ENCODE peak calls at places on chromosomes 12 and 14, in nine cellular contexts. U is CD4-positive, CD25-positive, alpha-beta regulatory T cell; S is left ventricle myocardium inferior; W is PC-9; V is adrenal gland; B is A549; L is CD8-positive, alpha-beta T cell; Q is cardiac muscle cell; K is left lung. Y is an unnamed sample. For H3K9me3, the result is how much of the 10 kb centered on the place peaks cover.

GRCh38 chr12:120110550-120111501 is 5.7 kb downstream of the RAB35 start:
- DNase-seq in U (peak), S (peak), W (no peak), V (peak), B (no peak), L (peak), Q (no peak), K (peak), Y (no peak)

GRCh38 chr12:115030017-115030416 is 346.0 kb upstream of the TBX3 start:
- DNase-seq in U (no peak), S (no peak), W (no peak), V (no peak), B (no peak), L (no peak), Q (no peak), K (no peak), Y (no peak)

GRCh38 chr14:91888641-91889476 is 21.5 kb upstream of the TC2N start:
- DNase-seq in U (no peak), S (no peak), W (no peak), V (no peak), B (no peak), L (no peak), Q (no peak), K (no peak), Y (no peak)

GRCh38 chr12:122850048-122850445 is 14.8 kb downstream of the HIP1R start:
- DNase-seq in U (no peak), S (no peak), W (no peak), V (no peak), B (no peak), L (no peak), Q (no peak), K (no peak), Y (no peak)

GRCh38 chr12:6367969-6368892 is 7.1 kb downstream of the SCNN1A start:
- DNase-seq in U (no peak), S (no peak), W (no peak), V (no peak), B (no peak), L (no peak), Q (no peak), K (no peak), Y (no peak)

GRCh38 chr14:21063479-21063878 is 5.9 kb downstream of the RNASE8 start:
- DNase-seq in U (no peak), S (no peak), W (no peak), V (peak), B (no peak), L (no peak), Q (no peak), K (no peak), Y (no peak)

GRCh38 chr14:67335781-67336180 is 23.8 kb downstream of the ATP6V1D start:
- DNase-seq in U (peak), S (no peak), W (no peak), V (no peak), B (peak), L (no peak), Q (peak), K (no peak), Y (no peak)

GRCh38 chr12:13230500-13230899 is 34.0 kb downstream of the EMP1 start:
- DNase-seq in U (no peak), S (no peak), W (no peak), V (no peak), B (no peak), L (no peak), Q (no peak), K (no peak), Y (no peak)

GRCh38 chr12:106954462-106955376 is 988 bp upstream of the TMEM263 start:
- DNase-seq in U (no peak), S (peak), W (no peak), V (peak), B (no peak), L (peak), Q (no peak), K (peak), Y (no peak)

GRCh38 chr14:98143566-98143965 is 1128.4 kb downstream of the BCL11B start:
- DNase-seq in U (no peak), S (no peak), W (no peak), V (no peak), B (no peak), L (no peak), Q (no peak), K (no peak), Y (no peak)

GRCh38 chr12:86249856-86250255 is 6.3 kb downstream of the MGAT4C start:
- DNase-seq in U (no peak), S (no peak), W (no peak), V (no peak), B (no peak), L (no peak), Q (no peak), K (no peak), Y (no peak)

GRCh38 chr12:53743277-53744129 is 8.3 kb downstream of the CISTR start:
- DNase-seq in U (peak), S (no peak), W (peak), V (peak), B (peak), L (peak), Q (peak), K (peak), Y (peak)

GRCh38 chr12:6849427-6849826 is 1.7 kb downstream of the CDCA3 start:
- DNase-seq in U (no peak), S (no peak), W (no peak), V (no peak), B (no peak), L (no peak), Q (no peak), K (no peak), Y (no peak)

GRCh38 chr12:3303410-3304136 is 187.4 kb upstream of the PRMT8 start:
- DNase-seq in U (no peak), S (no peak), W (no peak), V (no peak), B (no peak), L (no peak), Q (peak), K (no peak), Y (no peak)

GRCh38 chr12:110565919-110566871 is 16.9 kb downstream of the PPTC7 start:
- DNase-seq in U (no peak), S (no peak), W (peak), V (no peak), B (no peak), L (no peak), Q (no peak), K (no peak), Y (peak)

GRCh38 chr12:116039081-116039480 is 238.4 kb downstream of the MED13L start:
- DNase-seq in U (no peak), S (no peak), W (no peak), V (no peak), B (no peak), L (no peak), Q (no peak), K (no peak), Y (no peak)

GRCh38 chr12:16243487-16244412 is 33.7 kb downstream of the SLC15A5 start:
- DNase-seq in U (no peak), S (no peak), W (no peak), V (no peak), B (no peak), L (no peak), Q (no peak), K (no peak), Y (no peak)

GRCh38 chr12:26125451-26126339 is 858 bp upstream of the BHLHE41 start:
- DNase-seq in U (peak), S (peak), W (peak), V (peak), B (peak), L (no peak), Q (peak), K (peak), Y (peak)

GRCh38 chr12:131684015-131684725 is 26.7 kb upstream of the SFSWAP start:
- DNase-seq in U (no peak), S (no peak), W (no peak), V (peak), B (no peak), L (no peak), Q (no peak), K (no peak), Y (no peak)

GRCh38 chr12:4866288-4866687 is 43.4 kb upstream of the KCNA1 start:
- DNase-seq in U (no peak), S (no peak), W (no peak), V (no peak), B (no peak), L (no peak), Q (no peak), K (no peak), Y (no peak)

GRCh38 chr14:86777950-86778602 is 1214.9 kb downstream of the GALC start:
- DNase-seq in U (no peak), S (no peak), W (no peak), V (no peak), B (no peak), L (no peak), Q (no peak), K (no peak), Y (no peak)

GRCh38 chr14:65840118-65840751 is 427.7 kb downstream of the FUT8 start:
- DNase-seq in U (no peak), S (no peak), W (no peak), V (no peak), B (no peak), L (no peak), Q (peak), K (peak), Y (no peak)

GRCh38 chr14:69980457-69981414 is 101.5 kb downstream of the SMOC1 start:
- DNase-seq in U (no peak), S (no peak), W (no peak), V (no peak), B (no peak), L (no peak), Q (no peak), K (no peak), Y (no peak)

GRCh38 chr14:102980409-102980810 is 57.9 kb downstream of the AMN start:
- DNase-seq in U (no peak), S (no peak), W (no peak), V (no peak), B (no peak), L (no peak), Q (no peak), K (no peak), Y (no peak)

GRCh38 chr12:53186745-53187144 is 6.0 kb upstream of the CSAD start:
- DNase-seq in U (no peak), S (no peak), W (no peak), V (peak), B (no peak), L (no peak), Q (no peak), K (no peak), Y (no peak)

GRCh38 chr12:115313929-115314328 is 630.0 kb upstream of the TBX3 start:
- DNase-seq in U (no peak), S (no peak), W (no peak), V (no peak), B (no peak), L (no peak), Q (no peak), K (no peak), Y (no peak)

GRCh38 chr12:92593734-92594402 is 108.9 kb upstream of the PLEKHG7 start:
- DNase-seq in U (peak), S (no peak), W (no peak), V (peak), B (peak), L (peak), Q (no peak), K (peak), Y (no peak)

DNA sequence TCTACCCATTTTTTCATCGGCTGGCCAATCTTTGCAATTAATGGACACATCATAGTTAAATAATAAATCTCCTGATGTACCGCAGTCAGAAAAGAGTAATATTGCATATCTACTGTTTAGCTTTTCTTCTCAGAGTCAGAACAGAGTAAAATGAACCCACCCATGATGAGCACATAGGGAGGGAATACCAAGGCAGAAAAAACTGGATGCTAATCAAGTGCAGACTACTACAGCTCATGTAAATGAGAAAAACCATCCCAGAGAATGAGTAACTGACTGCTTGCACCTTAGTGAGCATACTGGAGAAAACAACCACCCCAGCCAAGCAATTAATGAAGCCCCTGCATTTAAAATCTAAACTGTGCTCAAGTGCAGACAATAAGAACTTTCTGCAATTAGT is 483.7 kb downstream of the MDGA2 start:
- DNase-seq in U (no peak), S (no peak), W (no peak), V (no peak), B (no peak), L (no peak), Q (no peak), K (no peak), Y (no peak)
- H3K9me3 ChIP-seq in U (under half), S (under half), W (under half), V (under half), B (under half), L (under half), Q (under half), K (under half), Y (under half)

DNA sequence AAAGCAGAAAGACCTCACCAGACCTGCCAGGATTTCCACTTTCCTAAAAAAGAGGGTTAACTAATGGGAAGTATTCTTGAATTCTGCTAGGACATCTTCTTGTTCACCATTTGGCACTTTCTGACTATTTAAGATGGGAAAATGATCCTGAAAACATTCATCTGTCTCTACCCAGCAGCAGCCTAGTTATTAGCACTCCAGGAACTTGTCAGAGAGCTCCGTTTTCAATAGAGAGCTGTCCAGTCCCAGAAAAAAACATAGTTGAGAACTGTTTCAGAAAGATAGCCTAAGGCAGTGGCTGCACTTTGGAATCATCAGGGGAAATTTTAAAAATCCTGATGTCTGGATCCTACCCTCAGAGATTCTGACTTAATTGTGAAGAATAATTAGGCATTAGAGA is 22.1 kb upstream of the CEP83 start:
- DNase-seq in U (no peak), S (no peak), W (no peak), V (no peak), B (no peak), L (no peak), Q (peak), K (no peak), Y (no peak)
- H3K4me3 ChIP-seq in U (no peak), S (no peak), W (no peak), V (no peak), B (no peak), L (no peak), Q (no peak), K (no peak), Y (no peak)

GRCh38 chr12:21906919-21907642 is 34.1 kb downstream of the ABCC9 start:
- DNase-seq in U (no peak), S (no peak), W (no peak), V (no peak), B (no peak), L (no peak), Q (no peak), K (no peak), Y (no peak)
- H3K9me3 ChIP-seq in U (under half), S (under half), W (under half), V (under half), B (under half), L (under half), Q (under half), K (under half), Y (under half)

GRCh38 chr12:108800591-108800990 is 56.8 kb downstream of the SSH1 start:
- DNase-seq in U (no peak), S (no peak), W (no peak), V (no peak), B (no peak), L (no peak), Q (no peak), K (no peak), Y (no peak)

GRCh38 chr12:108803428-108804105 is 53.8 kb downstream of the SSH1 start:
- DNase-seq in U (peak), S (peak), W (peak), V (peak), B (peak), L (peak), Q (peak), K (peak), Y (peak)

GRCh38 chr12:108801736-108802665 is 55.4 kb downstream of the SSH1 start:
- DNase-seq in U (no peak), S (peak), W (no peak), V (peak), B (no peak), L (no peak), Q (peak), K (no peak), Y (no peak)

GRCh38 chr12:108804361-108804949 is 52.9 kb downstream of the SSH1 start:
- DNase-seq in U (no peak), S (peak), W (no peak), V (no peak), B (no peak), L (no peak), Q (peak), K (no peak), Y (no peak)

GRCh38 chr12:108802666-108803036 is 54.7 kb downstream of the SSH1 start:
- DNase-seq in U (no peak), S (no peak), W (no peak), V (no peak), B (no peak), L (no peak), Q (no peak), K (no peak), Y (no peak)
- H3K4me3 ChIP-seq in U (no peak), S (peak), W (no peak), V (no peak), B (no peak), L (no peak), Q (no peak), K (no peak), Y (no peak)

GRCh38 chr12:102883204-102883799 is 33.7 kb downstream of the PAH start:
- DNase-seq in U (peak), S (peak), W (peak), V (peak), B (peak), L (peak), Q (peak), K (peak), Y (peak)

GRCh38 chr12:102891756-102892155 is 25.3 kb downstream of the PAH start:
- DNase-seq in U (no peak), S (no peak), W (no peak), V (no peak), B (no peak), L (no peak), Q (no peak), K (no peak), Y (no peak)

GRCh38 chr12:102885043-102885932 is 31.8 kb downstream of the PAH start:
- DNase-seq in U (no peak), S (no peak), W (no peak), V (no peak), B (no peak), L (no peak), Q (no peak), K (no peak), Y (no peak)

GRCh38 chr12:102888511-102888910 is 28.5 kb downstream of the PAH start:
- DNase-seq in U (no peak), S (no peak), W (no peak), V (no peak), B (no peak), L (no peak), Q (no peak), K (no peak), Y (no peak)
- H3K9me3 ChIP-seq in U (under half), S (under half), W (under half), V (under half), B (under half), L (under half), Q (under half), K (under half), Y (under half)

GRCh38 chr14:30266290-30266689 is 292.7 kb upstream of the G2E3 start:
- DNase-seq in U (no peak), S (no peak), W (no peak), V (no peak), B (no peak), L (no peak), Q (no peak), K (no peak), Y (no peak)

GRCh38 chr14:30273564-30273880 is 285.4 kb upstream of the G2E3 start:
- DNase-seq in U (no peak), S (no peak), W (no peak), V (no peak), B (no peak), L (no peak), Q (no peak), K (no peak), Y (no peak)

GRCh38 chr14:30272848-30273563 is 286.0 kb upstream of the G2E3 start:
- DNase-seq in U (no peak), S (no peak), W (no peak), V (no peak), B (no peak), L (no peak), Q (peak), K (no peak), Y (no peak)

GRCh38 chr14:30267141-30267540 is 291.8 kb upstream of the G2E3 start:
- DNase-seq in U (no peak), S (no peak), W (no peak), V (no peak), B (no peak), L (no peak), Q (no peak), K (no peak), Y (no peak)

DNA sequence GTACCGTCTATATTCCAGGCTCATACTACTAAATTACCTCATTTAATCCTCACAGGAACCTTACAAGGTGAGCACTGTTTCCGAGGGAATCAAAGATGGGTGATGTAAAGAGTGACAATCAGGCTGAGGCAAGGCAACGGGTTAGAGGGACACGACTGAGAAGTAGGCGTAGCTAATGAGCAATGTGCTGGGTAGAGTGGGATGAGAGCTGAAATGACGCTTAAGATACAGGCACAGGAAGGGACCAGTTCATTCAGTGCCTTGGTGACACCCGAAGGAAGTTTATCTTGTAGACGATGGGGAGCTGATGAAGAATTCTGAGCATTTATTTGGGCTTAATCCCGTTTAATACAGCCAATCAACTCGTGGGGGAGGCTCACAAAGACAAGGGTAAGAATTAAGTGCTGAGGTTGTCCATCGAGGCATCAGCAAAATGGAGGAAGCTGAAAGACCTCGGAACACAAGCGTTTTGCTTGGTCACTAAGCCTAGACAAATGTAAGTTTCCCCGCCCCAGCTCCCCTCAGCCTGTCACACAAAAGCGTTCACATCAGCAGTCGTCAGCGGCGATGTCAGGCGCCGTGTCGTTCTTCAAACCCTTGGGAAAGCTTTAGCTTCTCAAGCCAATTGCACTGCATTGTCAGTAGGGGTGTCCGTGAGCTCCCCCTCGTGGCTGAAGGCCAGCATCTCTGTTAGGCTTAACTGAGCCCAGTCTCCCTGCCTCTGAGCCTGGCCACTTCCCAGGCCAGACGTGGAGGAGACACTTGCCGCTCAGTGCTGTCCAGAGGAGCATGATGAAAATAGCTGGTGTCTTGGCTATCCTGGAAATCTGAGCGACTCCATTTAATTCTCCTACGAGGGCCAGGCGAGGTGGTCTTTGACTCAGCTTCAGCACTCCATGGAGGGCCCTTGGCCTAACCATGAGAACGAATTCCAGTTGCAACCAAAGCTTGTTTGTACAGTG is 288.5 kb upstream of the G2E3 start:
- DNase-seq in U (peak), S (peak), W (peak), V (peak), B (peak), L (peak), Q (peak), K (peak), Y (peak)
- H3K4me3 ChIP-seq in U (peak), S (peak), W (no peak), V (no peak), B (peak), L (no peak), Q (no peak), K (no peak), Y (no peak)

DNA sequence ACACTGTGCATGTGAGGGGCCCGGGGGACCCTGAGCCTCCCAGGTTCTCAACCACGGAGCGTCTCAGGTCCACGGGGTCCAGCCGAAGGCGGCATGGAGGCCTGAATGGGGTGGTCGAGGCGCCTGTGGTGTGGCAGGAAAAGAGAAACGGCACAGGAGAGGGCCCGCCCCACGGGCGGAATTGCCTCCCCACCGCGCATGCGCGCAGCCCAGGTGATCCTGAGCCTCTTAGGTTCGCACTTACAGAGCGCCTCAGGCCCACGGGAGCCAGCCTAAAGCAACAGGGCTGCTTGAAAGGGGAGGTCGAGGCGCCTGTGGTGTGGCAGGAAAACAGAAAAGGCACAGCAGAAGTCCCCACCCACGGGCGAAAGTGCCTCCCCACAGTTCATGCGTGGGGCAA is 311.0 kb downstream of the ALG10 start:
- DNase-seq in U (no peak), S (no peak), W (no peak), V (no peak), B (no peak), L (no peak), Q (no peak), K (no peak), Y (no peak)
- H3K9me3 ChIP-seq in U (half or more), S (under half), W (under half), V (under half), B (under half), L (under half), Q (under half), K (under half), Y (under half)

Y was measured in HAP-1.